ENCODE peak calls at places on chromosomes 3 and 15, in four cellular contexts. One of them, this sample, is unnamed.

GRCh38 chr15:85869124-85869523 is 74.4 kb upstream of the KLHL25 start:
- DNase-seq in suprapubic skin: no peak
- DNase-seq in ovary: no peak
- DNase-seq in SK-N-SH: no peak
- DNase-seq in this sample: no peak

GRCh38 chr15:89629829-89630228 is 25.4 kb downstream of the KIF7 start:
- DNase-seq in suprapubic skin: no peak
- DNase-seq in ovary: no peak
- DNase-seq in SK-N-SH: no peak
- DNase-seq in this sample: no peak

GRCh38 chr15:77577350-77577749 is 55.4 kb downstream of the LINGO1 start:
- DNase-seq in ovary: no peak
- DNase-seq in suprapubic skin: no peak
- DNase-seq in SK-N-SH: peak; percentile 71
- DNase-seq in this sample: no peak

GRCh38 chr3:4731543-4732111 is 238.5 kb downstream of the ITPR1 start:
- DNase-seq in suprapubic skin: no peak
- DNase-seq in SK-N-SH: no peak
- DNase-seq in ovary: no peak
- DNase-seq in this sample: no peak

GRCh38 chr3:187062526-187063177 is 76.6 kb downstream of the RPL39L start:
- DNase-seq in suprapubic skin: no peak
- DNase-seq in ovary: no peak
- DNase-seq in SK-N-SH: no peak
- DNase-seq in this sample: no peak

GRCh38 chr3:127264292-127264691 is 23.6 kb downstream of the PRR20G start:
- DNase-seq in SK-N-SH: no peak
- DNase-seq in ovary: no peak
- DNase-seq in suprapubic skin: no peak
- DNase-seq in this sample: no peak

GRCh38 chr15:62108411-62108810 is 41.6 kb downstream of the C2CD4A start:
- DNase-seq in SK-N-SH: no peak
- DNase-seq in suprapubic skin: no peak
- DNase-seq in ovary: no peak
- DNase-seq in this sample: no peak

GRCh38 chr15:40256642-40257235 is 17.9 kb downstream of the PAK6 start:
- DNase-seq in ovary: peak; percentile 27
- DNase-seq in suprapubic skin: no peak
- DNase-seq in SK-N-SH: no peak
- DNase-seq in this sample: no peak

GRCh38 chr15:39998511-39998910 is 40.5 kb downstream of the SRP14 start:
- DNase-seq in SK-N-SH: no peak
- DNase-seq in suprapubic skin: no peak
- DNase-seq in ovary: no peak
- DNase-seq in this sample: no peak

GRCh38 chr3:143480306-143480852 is 360.8 kb downstream of the CHST2 start:
- DNase-seq in SK-N-SH: no peak
- DNase-seq in suprapubic skin: no peak
- DNase-seq in ovary: no peak
- DNase-seq in this sample: no peak

GRCh38 chr3:13891492-13892073 is 11.7 kb upstream of the WNT7A start:
- DNase-seq in SK-N-SH: no peak
- DNase-seq in ovary: no peak
- DNase-seq in suprapubic skin: no peak
- DNase-seq in this sample: no peak

GRCh38 chr3:181709537-181710279 is 2.0 kb upstream of the SOX2 start:
- DNase-seq in SK-N-SH: peak; percentile 72
- DNase-seq in suprapubic skin: no peak
- DNase-seq in ovary: peak; percentile 36
- DNase-seq in this sample: no peak

GRCh38 chr15:63599401-63600000 is 2.3 kb downstream of the FBXL22 start:
- DNase-seq in suprapubic skin: peak; percentile 79
- DNase-seq in ovary: peak; percentile 67
- DNase-seq in SK-N-SH: peak; percentile 35
- DNase-seq in this sample: peak; percentile 84

GRCh38 chr3:142027713-142028112 is 121.6 kb downstream of the TFDP2 start:
- DNase-seq in SK-N-SH: peak; percentile 10
- DNase-seq in suprapubic skin: no peak
- DNase-seq in ovary: no peak
- DNase-seq in this sample: peak; percentile 44

GRCh38 chr3:117746091-117746490 is 1036.5 kb downstream of the TUSC7 start:
- DNase-seq in suprapubic skin: no peak
- DNase-seq in ovary: no peak
- DNase-seq in SK-N-SH: no peak
- DNase-seq in this sample: no peak

GRCh38 chr3:72997421-72997961 is 880 bp downstream of the PPP4R2 start:
- DNase-seq in SK-N-SH: peak; percentile 59
- DNase-seq in ovary: peak; percentile 20
- DNase-seq in suprapubic skin: no peak
- DNase-seq in this sample: no peak

GRCh38 chr3:122824465-122825379 is 29.9 kb downstream of the SLC49A4 start:
- DNase-seq in ovary: no peak
- DNase-seq in SK-N-SH: no peak
- DNase-seq in suprapubic skin: no peak
- DNase-seq in this sample: no peak

GRCh38 chr15:75508741-75509532 is 57.4 kb upstream of the SIN3A start:
- DNase-seq in ovary: no peak
- DNase-seq in suprapubic skin: no peak
- DNase-seq in SK-N-SH: peak; percentile 40
- DNase-seq in this sample: no peak

GRCh38 chr15:58352026-58352929 is 79.5 kb upstream of the LIPC start:
- DNase-seq in suprapubic skin: no peak
- DNase-seq in SK-N-SH: no peak
- DNase-seq in ovary: no peak
- DNase-seq in this sample: no peak

GRCh38 chr3:65642903-65643302 is 395.8 kb downstream of the MAGI1 start:
- DNase-seq in suprapubic skin: no peak
- DNase-seq in SK-N-SH: no peak
- DNase-seq in ovary: no peak
- DNase-seq in this sample: no peak

GRCh38 chr3:140843656-140844055 is 98.0 kb upstream of the SLC25A36 start:
- DNase-seq in ovary: no peak
- DNase-seq in SK-N-SH: peak; percentile 39
- DNase-seq in suprapubic skin: no peak
- DNase-seq in this sample: no peak

GRCh38 chr3:126925411-126926171 is 57.3 kb upstream of the PLXNA1 start:
- DNase-seq in SK-N-SH: no peak
- DNase-seq in ovary: no peak
- DNase-seq in suprapubic skin: no peak
- DNase-seq in this sample: no peak

GRCh38 chr3:143482106-143483088 is 362.8 kb downstream of the CHST2 start:
- DNase-seq in ovary: no peak
- DNase-seq in suprapubic skin: no peak
- DNase-seq in SK-N-SH: no peak
- DNase-seq in this sample: peak; percentile 64

GRCh38 chr3:40741729-40742128 is 217.0 kb downstream of the ZNF621 start:
- DNase-seq in suprapubic skin: no peak
- DNase-seq in ovary: peak; percentile 37
- DNase-seq in SK-N-SH: no peak
- DNase-seq in this sample: no peak

GRCh38 chr15:76470691-76471090 is 134.1 kb downstream of the ISL2 start:
- DNase-seq in ovary: no peak
- DNase-seq in SK-N-SH: no peak
- DNase-seq in suprapubic skin: no peak
- DNase-seq in this sample: no peak

GRCh38 chr3:155323063-155323666 is 29.7 kb upstream of the STRIT1 start:
- DNase-seq in ovary: no peak
- DNase-seq in suprapubic skin: no peak
- DNase-seq in SK-N-SH: peak; percentile 61
- DNase-seq in this sample: no peak

GRCh38 chr3:145798005-145798404 is 363.0 kb downstream of the PLOD2 start:
- DNase-seq in SK-N-SH: no peak
- DNase-seq in ovary: no peak
- DNase-seq in suprapubic skin: no peak
- DNase-seq in this sample: no peak

GRCh38 chr15:80614711-80615360 is 80.3 kb upstream of the ABHD17C start:
- DNase-seq in ovary: no peak
- DNase-seq in suprapubic skin: no peak
- DNase-seq in SK-N-SH: no peak
- DNase-seq in this sample: no peak

GRCh38 chr3:242986-243706 is 46.6 kb downstream of the CHL1 start:
- DNase-seq in SK-N-SH: no peak
- DNase-seq in ovary: no peak
- DNase-seq in suprapubic skin: no peak
- DNase-seq in this sample: no peak

DNA sequence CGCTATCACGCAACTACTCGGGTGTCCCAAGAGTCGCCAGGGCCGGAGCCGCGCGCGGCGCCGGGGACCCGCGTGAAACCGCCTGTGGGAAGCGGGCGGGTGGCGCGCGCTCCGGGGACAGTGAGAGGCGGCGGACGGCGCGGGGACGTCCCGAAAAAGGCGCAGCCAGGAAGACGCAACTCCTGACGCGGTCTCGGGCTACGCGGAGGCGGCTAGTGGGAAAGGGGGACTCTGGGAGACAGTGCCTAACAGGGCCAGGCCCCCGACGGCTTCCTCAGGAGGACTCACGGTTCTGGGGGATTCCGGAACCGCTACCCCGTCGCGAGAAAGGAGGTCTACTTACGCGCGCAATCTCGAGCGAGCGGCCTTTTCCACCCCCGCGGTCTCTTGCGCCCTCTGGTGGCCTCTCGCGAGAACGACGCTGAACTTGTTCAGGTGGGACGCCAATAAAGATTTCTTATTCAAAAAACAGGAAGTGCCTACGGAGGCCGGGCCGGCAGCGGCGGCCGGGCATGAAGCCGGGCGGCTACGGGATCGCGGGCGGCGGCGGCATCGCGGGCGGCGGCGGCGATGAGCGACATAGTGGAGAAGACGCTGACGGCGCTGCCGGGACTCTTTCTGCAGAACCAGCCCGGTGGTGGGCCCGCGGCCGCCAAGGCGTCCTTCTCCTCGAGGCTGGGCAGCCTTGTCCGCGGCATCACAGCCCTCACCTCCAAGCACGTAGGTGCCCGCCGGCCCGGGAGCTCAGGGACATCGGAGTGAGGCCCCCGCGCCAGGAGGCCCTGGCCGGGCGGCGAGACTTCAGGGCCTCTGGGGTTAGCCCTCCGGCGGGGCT is at the start of gene AP4E1:
- DNase-seq in SK-N-SH: peak; percentile 90
- DNase-seq in suprapubic skin: peak; percentile 96
- DNase-seq in ovary: peak; percentile 88
- DNase-seq in this sample: peak; percentile 97
- TF ChIP-seq EP300 in SK-N-SH: peak; percentile 59
- TF ChIP-seq EP300 in suprapubic skin: no peak
- TF ChIP-seq EP300 in ovary: no peak
- TF ChIP-seq EP300 in this sample: peak; percentile 20

GRCh38 chr3:27333843-27334242 is 35.3 kb downstream of the NEK10 start:
- DNase-seq in ovary: no peak
- DNase-seq in suprapubic skin: no peak
- DNase-seq in SK-N-SH: no peak
- DNase-seq in this sample: no peak

GRCh38 chr3:27340524-27340923 is 28.7 kb downstream of the NEK10 start:
- DNase-seq in SK-N-SH: no peak
- DNase-seq in suprapubic skin: no peak
- DNase-seq in ovary: no peak
- DNase-seq in this sample: no peak

DNA sequence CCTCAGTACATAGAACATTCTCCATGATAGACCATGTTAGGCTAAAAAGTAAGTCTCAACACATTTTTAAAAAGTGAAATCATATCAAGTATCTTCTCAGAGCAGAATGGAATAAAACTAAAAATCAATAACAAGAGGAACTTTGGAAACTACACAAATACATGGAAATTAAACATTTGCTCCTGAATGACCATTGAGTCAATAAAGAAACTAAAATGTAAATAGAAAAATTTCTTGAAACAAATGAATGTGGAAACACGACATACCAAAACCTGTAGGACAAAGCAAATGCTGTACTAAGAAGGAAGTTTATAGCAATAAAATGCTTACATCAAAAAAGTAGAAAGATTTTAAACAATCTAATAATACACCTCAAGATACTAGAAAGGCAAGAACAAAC is 33.6 kb downstream of the NEK10 start:
- DNase-seq in ovary: no peak
- DNase-seq in SK-N-SH: no peak
- DNase-seq in suprapubic skin: no peak
- DNase-seq in this sample: no peak
- TF ChIP-seq EP300 in ovary: no peak
- TF ChIP-seq EP300 in SK-N-SH: no peak
- TF ChIP-seq EP300 in suprapubic skin: no peak
- TF ChIP-seq EP300 in this sample: no peak

GRCh38 chr3:150346956-150347863 is 60.9 kb upstream of the TSC22D2 start:
- DNase-seq in suprapubic skin: no peak
- DNase-seq in SK-N-SH: no peak
- DNase-seq in ovary: no peak
- DNase-seq in this sample: no peak

GRCh38 chr3:150345021-150345538 is 63.0 kb upstream of the TSC22D2 start:
- DNase-seq in SK-N-SH: no peak
- DNase-seq in suprapubic skin: no peak
- DNase-seq in ovary: no peak
- DNase-seq in this sample: no peak

GRCh38 chr3:150349314-150350097 is 58.6 kb upstream of the TSC22D2 start:
- DNase-seq in suprapubic skin: no peak
- DNase-seq in SK-N-SH: no peak
- DNase-seq in ovary: no peak
- DNase-seq in this sample: peak; percentile 58

GRCh38 chr3:150351398-150351797 is 56.7 kb upstream of the TSC22D2 start:
- DNase-seq in suprapubic skin: no peak
- DNase-seq in SK-N-SH: no peak
- DNase-seq in ovary: no peak
- DNase-seq in this sample: no peak

DNA sequence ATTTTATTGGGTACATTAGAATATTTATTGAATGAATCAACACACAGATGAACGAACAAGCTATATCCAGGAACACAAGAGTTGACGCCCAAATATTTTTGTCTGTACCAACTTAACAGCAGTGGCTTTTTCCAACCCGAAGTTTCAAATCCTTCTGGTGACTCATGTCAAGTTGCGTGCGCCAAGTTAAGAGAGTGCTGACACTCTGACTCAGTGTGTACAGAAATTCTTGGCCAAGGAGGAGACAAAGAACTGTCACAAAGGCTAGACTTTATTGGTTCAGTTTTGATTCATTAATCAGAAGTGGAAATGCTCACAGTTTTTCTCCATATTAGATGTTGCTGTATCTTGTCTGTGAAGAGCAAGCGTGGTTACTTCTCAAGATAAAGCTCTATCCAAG is 59.6 kb upstream of the TSC22D2 start:
- DNase-seq in ovary: no peak
- DNase-seq in SK-N-SH: no peak
- DNase-seq in suprapubic skin: peak; percentile 73
- DNase-seq in this sample: no peak
- TF ChIP-seq EP300 in ovary: no peak
- TF ChIP-seq EP300 in SK-N-SH: peak; percentile 86
- TF ChIP-seq EP300 in suprapubic skin: no peak
- TF ChIP-seq EP300 in this sample: no peak

GRCh38 chr3:45473841-45474240 is 85.5 kb downstream of the LARS2 start:
- DNase-seq in ovary: no peak
- DNase-seq in SK-N-SH: no peak
- DNase-seq in suprapubic skin: no peak
- DNase-seq in this sample: no peak
- TF ChIP-seq EP300 in ovary: no peak
- TF ChIP-seq EP300 in SK-N-SH: no peak
- TF ChIP-seq EP300 in suprapubic skin: no peak
- TF ChIP-seq EP300 in this sample: no peak